ENCODE peak calls at places on chromosomes 3 and 15, in eight cellular contexts. Z is activated T-cell treated with anti-CD3 and anti-CD28 coated beads for 24 hours, G is globus pallidus, V is AG10803, L is H9, U is GM23338, K is EL, F is heart left ventricle. J is an unnamed sample.

GRCh38 chr15:49103002-49103401 is 52.4 kb downstream of the COPS2 start:
- DNase-seq in V (peak), K (peak), G (no peak), U (no peak), L (no peak), F (no peak), Z (no peak), J (no peak)

GRCh38 chr3:197465996-197466549 is 89.7 kb downstream of the BDH1 start:
- DNase-seq in K (peak), G (no peak), F (no peak), L (no peak), V (peak), Z (no peak), U (no peak), J (peak)

GRCh38 chr15:68363353-68363752 is 68.6 kb downstream of the ITGA11 start:
- DNase-seq in K (no peak), G (no peak), Z (no peak), F (no peak), U (no peak), V (no peak), L (no peak), J (no peak)

GRCh38 chr15:88604381-88604951 is 16.7 kb upstream of the AEN start:
- DNase-seq in K (no peak), V (no peak), G (no peak), L (no peak), Z (no peak), U (peak), F (no peak), J (no peak)

GRCh38 chr15:52427804-52428203 is 100.9 kb downstream of the MYO5A start:
- DNase-seq in G (no peak), F (no peak), Z (no peak), K (peak), U (no peak), V (peak), L (no peak), J (peak)

GRCh38 chr3:14422016-14422963 is 19.9 kb downstream of the SLC6A6 start:
- DNase-seq in Z (no peak), U (peak), G (no peak), K (no peak), V (no peak), F (no peak), L (peak), J (no peak)

GRCh38 chr15:70243686-70244540 is 146.2 kb upstream of the TLE3 start:
- DNase-seq in L (no peak), F (no peak), Z (no peak), V (no peak), U (no peak), K (no peak), G (no peak), J (no peak)

GRCh38 chr15:88108991-88109390 is 147.5 kb downstream of the NTRK3 start:
- DNase-seq in V (no peak), K (no peak), U (no peak), F (no peak), L (no peak), Z (no peak), G (no peak), J (no peak)

GRCh38 chr3:5004319-5005152 is 25.3 kb downstream of the BHLHE40 start:
- DNase-seq in Z (no peak), U (no peak), L (no peak), K (no peak), F (no peak), G (no peak), V (no peak), J (no peak)

GRCh38 chr3:46576386-46576785 is 10.3 kb upstream of the LRRC2 start:
- DNase-seq in K (no peak), Z (no peak), V (no peak), G (no peak), U (no peak), L (no peak), F (no peak), J (no peak)

GRCh38 chr15:65054333-65055200 is 9.4 kb downstream of the SLC51B start:
- DNase-seq in Z (peak), F (peak), U (peak), L (peak), V (peak), K (peak), G (peak), J (peak)

GRCh38 chr15:42603978-42604377 is 28.6 kb downstream of the STARD9 start:
- DNase-seq in V (no peak), L (no peak), U (no peak), F (no peak), Z (no peak), K (no peak), G (no peak), J (no peak)

GRCh38 chr3:119580148-119580760 is 962 bp downstream of the ADPRH start:
- DNase-seq in G (peak), V (peak), F (peak), K (no peak), U (peak), L (peak), Z (no peak), J (no peak)

GRCh38 chr3:107598926-107599754 is 76.4 kb downstream of the BBX start:
- DNase-seq in F (peak), V (peak), L (peak), Z (peak), U (peak), K (peak), G (peak), J (peak)

GRCh38 chr15:59918994-59919951 is 84.8 kb upstream of the FOXB1 start:
- DNase-seq in Z (peak), K (peak), U (no peak), L (no peak), G (no peak), V (peak), F (no peak), J (peak)

GRCh38 chr3:48399387-48400172 is 27.6 kb downstream of the FBXW12 start:
- DNase-seq in L (peak), V (no peak), Z (no peak), G (no peak), K (no peak), F (no peak), U (peak), J (no peak)

GRCh38 chr15:79609501-79609900 is 177.4 kb downstream of the MINAR1 start:
- DNase-seq in L (no peak), U (no peak), G (no peak), V (no peak), Z (no peak), F (no peak), K (no peak), J (no peak)

GRCh38 chr3:126339466-126339865 is 17.7 kb downstream of the KLF15 start:
- DNase-seq in U (no peak), V (no peak), G (no peak), F (no peak), Z (no peak), K (no peak), L (no peak), J (no peak)

GRCh38 chr3:50192689-50193141 is 1.3 kb downstream of the GNAT1 start:
- DNase-seq in K (peak), V (peak), L (peak), Z (peak), G (peak), F (peak), U (peak), J (peak)

GRCh38 chr3:124234852-124235252 is 242.9 kb upstream of the ROPN1 start:
- DNase-seq in G (no peak), L (no peak), U (no peak), V (no peak), K (no peak), F (peak), Z (no peak), J (no peak)

GRCh38 chr15:65032823-65033537 is 3.5 kb upstream of the MTFMT start:
- DNase-seq in U (peak), F (peak), L (peak), K (peak), V (peak), G (peak), Z (no peak), J (peak)

J was measured in stimulated activated CD4-positive, alpha-beta T cell treated with anti-CD3 and anti-CD28 coated beads, Interleukin-2, amount 100 ng/mL, for 24 hours.